ENCODE peak calls at places on chromosome 2, in four cellular contexts. R is endothelial cell of umbilical vein, F is neural progenitor cell, M is hepatocyte. G is an unnamed sample.

GRCh38 chr2:52340185-52340584 is 1308.3 kb upstream of the NRXN1 start:
- DNase-seq in F (peak; percentile 24), M (peak; percentile 7), R (no peak), G (no peak)

GRCh38 chr2:236052926-236053846 is 115.0 kb downstream of the GBX2 start:
- DNase-seq in M (no peak), R (no peak), F (peak; percentile 82), G (no peak)

GRCh38 chr2:71453404-71454220 is at the start of gene DYSF:
- DNase-seq in F (peak; percentile 88), R (no peak), M (peak; percentile 42), G (no peak)

GRCh38 chr2:118535818-118536212 is 311.6 kb downstream of the EN1 start:
- DNase-seq in R (no peak), M (no peak), F (no peak), G (no peak)

GRCh38 chr2:27085062-27085669 is 1.4 kb upstream of the KHK start:
- DNase-seq in F (no peak), M (no peak), R (no peak), G (no peak)

GRCh38 chr2:136281281-136282117 is 163.6 kb upstream of the CXCR4 start:
- DNase-seq in F (no peak), R (no peak), M (no peak), G (no peak)

GRCh38 chr2:239724851-239725550 is 300.1 kb downstream of the NDUFA10 start:
- DNase-seq in F (no peak), M (no peak), R (no peak), G (no peak)

GRCh38 chr2:18209934-18210639 is 331.6 kb downstream of the KCNS3 start:
- DNase-seq in M (no peak), R (peak; percentile 80), F (no peak), G (peak; percentile 70)

GRCh38 chr2:221524158-221524557 is 47.9 kb downstream of the EPHA4 start:
- DNase-seq in M (no peak), R (no peak), F (no peak), G (no peak)

GRCh38 chr2:230441188-230441897 is 25.3 kb downstream of the SP100 start:
- DNase-seq in R (peak; percentile 82), M (no peak), F (no peak), G (no peak)

GRCh38 chr2:231687133-231687852 is 21.0 kb upstream of the PTMA start:
- DNase-seq in F (peak; percentile 93), M (peak; percentile 67), R (peak; percentile 54), G (peak; percentile 44)

GRCh38 chr2:208669394-208669793 is 262.8 kb downstream of the PTH2R start:
- DNase-seq in R (no peak), F (no peak), M (no peak), G (no peak)

GRCh38 chr2:183926433-183926832 is 671.9 kb upstream of the ZNF804A start:
- DNase-seq in M (no peak), R (no peak), F (no peak), G (no peak)

GRCh38 chr2:210461401-210461800 is 15.2 kb downstream of the LANCL1 start:
- DNase-seq in R (no peak), M (no peak), F (no peak), G (peak; percentile 85)

GRCh38 chr2:170181602-170182001 is 3.7 kb downstream of the MYO3B start:
- DNase-seq in M (no peak), R (no peak), F (no peak), G (no peak)

GRCh38 chr2:27729198-27729597 is 42.3 kb upstream of the MRPL33 start:
- DNase-seq in M (no peak), F (no peak), R (no peak), G (no peak)

GRCh38 chr2:127422631-127423475 is 4.6 kb downstream of the PROC start:
- DNase-seq in F (peak; percentile 79), M (peak; percentile 76), R (peak; percentile 11), G (peak; percentile 30)

GRCh38 chr2:100008960-100009359 is 133.4 kb downstream of the AFF3 start:
- DNase-seq in F (no peak), R (no peak), M (no peak), G (no peak)

GRCh38 chr2:4628931-4629565 is 925.7 kb downstream of the DCDC2C start:
- DNase-seq in M (no peak), F (peak; percentile 18), R (no peak), G (no peak)

GRCh38 chr2:229407170-229407569 is 136.1 kb upstream of the PID1 start:
- DNase-seq in R (peak; percentile 70), F (peak; percentile 6), M (peak; percentile 87), G (peak; percentile 52)

GRCh38 chr2:30240162-30240696 is 8.9 kb downstream of the LBH start:
- DNase-seq in R (no peak), M (no peak), F (no peak), G (no peak)

GRCh38 chr2:46847185-46847710 is 68.4 kb downstream of the MCFD2 start:
- DNase-seq in F (no peak), M (peak; percentile 91), R (peak; percentile 96), G (peak; percentile 29)

GRCh38 chr2:113218283-113219091 is 44.7 kb downstream of the PSD4 start:
- DNase-seq in R (no peak), M (peak; percentile 83), F (no peak), G (no peak)

GRCh38 chr2:23453936-23454460 is 69.0 kb downstream of the KLHL29 start:
- DNase-seq in M (no peak), R (no peak), F (peak; percentile 57), G (no peak)

GRCh38 chr2:79935771-79936657 is 368.5 kb downstream of the LRRTM1 start:
- DNase-seq in M (peak; percentile 81), F (peak; percentile 79), R (peak; percentile 12), G (peak; percentile 77)

GRCh38 chr2:74393525-74393924 is 13.4 kb upstream of the DCTN1 start:
- DNase-seq in M (no peak), F (no peak), R (no peak), G (no peak)
- TF ChIP-seq EZH2 in M (no peak), F (no peak), R (no peak), G (no peak)

GRCh38 chr2:219003267-219003634 is 10.0 kb upstream of the CRYBA2 start:
- DNase-seq in R (peak; percentile 14), F (no peak), M (no peak), G (no peak)
- TF ChIP-seq EZH2 in R (peak; percentile 22), F (no peak), M (no peak), G (no peak)

DNA sequence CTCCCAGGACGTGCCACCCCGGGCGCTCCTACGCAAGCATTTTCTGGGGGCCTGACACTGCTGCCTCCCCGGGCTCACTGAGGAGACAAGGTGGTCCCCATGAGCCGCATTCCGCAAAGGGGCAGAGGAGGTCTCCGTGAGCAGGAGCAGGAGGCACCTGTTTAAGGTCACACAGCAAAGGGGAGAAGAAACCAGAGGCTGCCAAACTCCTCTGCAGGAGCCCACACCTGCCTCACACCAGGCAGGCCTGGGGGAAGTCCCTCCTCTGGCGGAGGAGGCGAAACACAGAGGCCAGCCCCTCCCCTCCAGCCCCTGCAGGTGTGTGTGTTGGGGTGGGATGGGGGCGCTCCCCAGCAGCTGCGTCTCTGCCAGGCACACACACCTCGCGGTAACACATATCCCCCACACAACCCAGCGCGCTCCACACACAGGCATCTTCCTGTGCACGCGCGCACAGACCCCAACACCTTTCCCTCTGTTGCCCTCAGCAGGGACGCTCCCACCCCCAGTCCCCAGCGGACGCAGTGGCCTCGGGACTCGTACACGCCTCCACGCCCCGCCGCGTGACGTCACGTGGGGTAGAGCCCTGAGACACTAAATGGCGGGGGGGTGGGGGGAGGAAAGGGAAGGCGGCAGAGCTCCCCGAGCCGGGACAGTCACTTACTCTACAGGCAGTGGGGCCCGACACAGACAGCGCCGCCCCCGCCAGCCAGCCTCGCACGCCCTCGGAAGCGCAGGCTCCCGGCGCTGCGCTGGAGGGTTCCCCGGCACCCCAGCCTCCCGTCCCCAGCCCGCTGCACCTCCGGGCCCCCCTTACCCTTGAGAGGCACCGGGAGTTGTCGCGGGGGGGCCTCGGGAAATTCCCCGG is 537 bp upstream of the WNT10A start:
- DNase-seq in R (no peak), F (no peak), M (no peak), G (peak; percentile 28)
- TF ChIP-seq EZH2 in R (peak; percentile 92), F (peak; percentile 99), M (peak; percentile 71), G (no peak)

DNA sequence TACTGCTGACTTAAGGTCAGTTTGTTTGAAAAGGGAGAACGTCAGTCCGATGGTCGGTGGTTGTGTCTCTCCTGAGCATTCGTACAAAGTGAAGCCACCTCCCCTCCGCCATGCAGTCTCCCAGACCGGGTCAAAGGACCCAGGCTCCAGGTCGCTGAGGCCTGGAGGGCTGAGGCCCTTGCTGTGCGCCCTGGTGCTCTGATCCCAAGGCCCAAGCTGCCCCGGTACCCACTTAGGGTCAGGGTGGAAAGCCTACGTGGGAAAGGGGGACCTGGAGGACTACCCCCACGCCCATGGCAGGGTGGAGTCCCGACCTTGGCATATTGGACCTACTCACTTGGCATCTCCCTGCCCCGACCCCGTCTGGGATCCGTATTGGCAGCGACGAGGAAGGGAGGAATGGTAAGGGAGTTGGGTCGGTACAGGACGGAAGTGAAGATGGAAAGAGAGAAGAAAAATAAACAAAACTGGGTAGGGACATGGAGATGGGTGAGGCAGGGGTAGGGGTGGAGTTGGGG is 8.0 kb upstream of the SIX3 start:
- DNase-seq in R (no peak), F (peak; percentile 55), M (no peak), G (no peak)
- TF ChIP-seq EZH2 in R (peak; percentile 82), F (peak; percentile 51), M (peak; percentile 77), G (peak; percentile 4)

GRCh38 chr2:38037757-38038615 is 38.0 kb downstream of the CYP1B1 start:
- DNase-seq in F (peak; percentile 74), M (peak; percentile 21), R (no peak), G (peak; percentile 45)
- TF ChIP-seq EZH2 in F (no peak), M (no peak), R (no peak), G (no peak)

GRCh38 chr2:64622443-64623231 is 31.1 kb downstream of the SERTAD2 start:
- DNase-seq in F (peak; percentile 63), M (no peak), R (no peak), G (no peak)

GRCh38 chr2:64625352-64626145 is 28.2 kb downstream of the SERTAD2 start:
- DNase-seq in R (no peak), M (no peak), F (peak; percentile 59), G (no peak)

GRCh38 chr2:64624862-64625261 is 28.9 kb downstream of the SERTAD2 start:
- DNase-seq in F (no peak), M (no peak), R (no peak), G (no peak)

GRCh38 chr2:64624108-64624610 is 29.6 kb downstream of the SERTAD2 start:
- DNase-seq in M (no peak), F (no peak), R (no peak), G (no peak)

GRCh38 chr2:64623232-64623879 is 30.4 kb downstream of the SERTAD2 start:
- DNase-seq in R (no peak), M (no peak), F (no peak), G (no peak)
- TF ChIP-seq EZH2 in R (no peak), M (no peak), F (no peak), G (no peak)